ENCODE peak calls at places on chromosomes 12 and 14, in four cellular contexts. B is NCI-H1092 treated with DMSO at 0.1 percent for 48 hours, T is NCI-H510A, R is cardiac fibroblast. U is an unnamed sample.

GRCh38 chr14:71933026-71933587 is 878 bp downstream of the RGS6 start:
- DNase-seq in B (no peak), T (peak; percentile 17), R (no peak), U (peak; percentile 16)

GRCh38 chr14:80491562-80492139 is 280.3 kb upstream of the DIO2 start:
- DNase-seq in B (no peak), T (no peak), R (peak; percentile 5), U (no peak)

GRCh38 chr14:100339757-100340453 is 16.8 kb downstream of the SLC25A47 start:
- DNase-seq in B (no peak), T (no peak), R (no peak), U (no peak)

GRCh38 chr12:131139363-131140068 is 185.8 kb downstream of the ADGRD1 start:
- DNase-seq in B (no peak), T (no peak), R (no peak), U (no peak)

GRCh38 chr12:106976013-106976658 is 10.8 kb downstream of the MTERF2 start:
- DNase-seq in B (no peak), T (no peak), R (peak; percentile 76), U (no peak)

GRCh38 chr14:70152704-70153103 is 36.0 kb downstream of the SLC8A3 start:
- DNase-seq in B (no peak), T (no peak), R (no peak), U (no peak)

GRCh38 chr12:45216297-45216982 is 545 bp downstream of the ANO6 start:
- DNase-seq in B (peak; percentile 75), T (no peak), R (peak; percentile 56), U (no peak)

GRCh38 chr14:93543766-93544165 is 113.0 kb downstream of the UNC79 start:
- DNase-seq in B (peak; percentile 20), T (no peak), R (peak; percentile 51), U (no peak)

GRCh38 chr14:23443411-23443812 is 8.0 kb upstream of the MYH7 start:
- DNase-seq in B (no peak), T (no peak), R (no peak), U (no peak)

GRCh38 chr12:53220857-53221202 is 11.2 kb downstream of the RARG start:
- DNase-seq in B (no peak), T (peak; percentile 91), R (peak; percentile 96), U (peak; percentile 22)

GRCh38 chr12:10098762-10099161 is at the start of gene CLEC1A:
- DNase-seq in B (no peak), T (no peak), R (no peak), U (no peak)

GRCh38 chr14:75981426-75981825 is 369 bp downstream of the TGFB3 start:
- DNase-seq in B (peak; percentile 57), T (no peak), R (no peak), U (no peak)

GRCh38 chr12:69648476-69648875 is 37.8 kb upstream of the LRRC10 start:
- DNase-seq in B (no peak), T (no peak), R (peak; percentile 79), U (no peak)

GRCh38 chr12:64747681-64748080 is 11.5 kb downstream of the GNS start:
- DNase-seq in B (no peak), T (no peak), R (no peak), U (no peak)

GRCh38 chr12:132003846-132004245 is 54.1 kb downstream of the EP400 start:
- DNase-seq in B (no peak), T (no peak), R (peak; percentile 61), U (no peak)

GRCh38 chr14:34682787-34683321 is 31.5 kb downstream of the CFL2 start:
- DNase-seq in B (no peak), T (no peak), R (peak; percentile 23), U (no peak)

GRCh38 chr12:99392091-99392850 is 255.3 kb upstream of the GARIN6 start:
- DNase-seq in B (no peak), T (no peak), R (no peak), U (no peak)

GRCh38 chr14:68787235-68787727 is 5.6 kb downstream of the ZFP36L1 start:
- DNase-seq in B (no peak), T (no peak), R (no peak), U (no peak)

GRCh38 chr14:43729149-43729548 is 777.9 kb downstream of the FSCB start:
- DNase-seq in B (no peak), T (no peak), R (no peak), U (no peak)

GRCh38 chr14:101359221-101360044 is 201.9 kb upstream of the DIO3 start:
- DNase-seq in B (no peak), T (no peak), R (no peak), U (no peak)

GRCh38 chr14:89000007-89000942 is 175.8 kb downstream of the TTC8 start:
- DNase-seq in B (no peak), T (no peak), R (peak; percentile 96), U (no peak)

GRCh38 chr14:99733551-99734405 is 49.7 kb downstream of the CYP46A1 start:
- DNase-seq in B (no peak), T (no peak), R (no peak), U (no peak)